ENCODE peak calls at places on chromosomes 6 and 20, in four cellular contexts. One of them, this sample, is unnamed.

GRCh38 chr6:166751051-166751595 is 124.1 kb upstream of the RPS6KA2 start:
- DNase-seq in GM12878: no peak
- DNase-seq in HepG2: no peak
- DNase-seq in H1: no peak
- DNase-seq in this sample: no peak

GRCh38 chr6:118876201-118876600 is 17.8 kb upstream of the ASF1A start:
- DNase-seq in HepG2: peak
- DNase-seq in GM12878: no peak
- DNase-seq in H1: no peak
- DNase-seq in this sample: no peak

GRCh38 chr6:105346052-105346451 is 56.8 kb downstream of the PREP start:
- DNase-seq in H1: no peak
- DNase-seq in GM12878: no peak
- DNase-seq in HepG2: peak
- DNase-seq in this sample: no peak

GRCh38 chr6:17927705-17928104 is 59.7 kb downstream of the KIF13A start:
- DNase-seq in HepG2: no peak
- DNase-seq in GM12878: no peak
- DNase-seq in H1: no peak
- DNase-seq in this sample: no peak

GRCh38 chr6:123380257-123380656 is 256.5 kb downstream of the TRDN start:
- DNase-seq in GM12878: no peak
- DNase-seq in HepG2: peak
- DNase-seq in H1: no peak
- DNase-seq in this sample: no peak

GRCh38 chr6:36697481-36697903 is at the start of gene RAB44:
- DNase-seq in HepG2: no peak
- DNase-seq in GM12878: no peak
- DNase-seq in H1: no peak
- DNase-seq in this sample: no peak

GRCh38 chr6:45787384-45787783 is 228.3 kb downstream of the CLIC5 start:
- DNase-seq in HepG2: no peak
- DNase-seq in H1: no peak
- DNase-seq in GM12878: no peak
- DNase-seq in this sample: no peak

GRCh38 chr6:145749632-145750031 is 14.3 kb upstream of the EPM2A start:
- DNase-seq in GM12878: no peak
- DNase-seq in H1: no peak
- DNase-seq in HepG2: peak
- DNase-seq in this sample: no peak

GRCh38 chr6:75409928-75410327 is 83.7 kb downstream of the FILIP1 start:
- DNase-seq in GM12878: no peak
- DNase-seq in HepG2: no peak
- DNase-seq in H1: no peak
- DNase-seq in this sample: no peak

GRCh38 chr6:74044417-74045096 is 348.6 kb downstream of the CD109 start:
- DNase-seq in H1: no peak
- DNase-seq in GM12878: no peak
- DNase-seq in HepG2: no peak
- DNase-seq in this sample: no peak

GRCh38 chr6:105921781-105922180 is 164.4 kb upstream of the PRDM1 start:
- DNase-seq in H1: no peak
- DNase-seq in GM12878: no peak
- DNase-seq in HepG2: no peak
- DNase-seq in this sample: no peak

GRCh38 chr20:37344506-37345338 is 1.2 kb upstream of the SRC start:
- DNase-seq in GM12878: no peak
- DNase-seq in H1: no peak
- DNase-seq in HepG2: peak
- DNase-seq in this sample: no peak

GRCh38 chr20:32004963-32005362 is 5.3 kb upstream of the CCM2L start:
- DNase-seq in HepG2: no peak
- DNase-seq in H1: no peak
- DNase-seq in GM12878: no peak
- DNase-seq in this sample: no peak

GRCh38 chr6:15574497-15574896 is 88.3 kb downstream of the DTNBP1 start:
- DNase-seq in HepG2: no peak
- DNase-seq in H1: no peak
- DNase-seq in GM12878: no peak
- DNase-seq in this sample: no peak

GRCh38 chr6:2791124-2792050 is 26.2 kb downstream of the WRNIP1 start:
- DNase-seq in GM12878: peak
- DNase-seq in HepG2: peak
- DNase-seq in H1: no peak
- DNase-seq in this sample: peak

GRCh38 chr6:80607814-80608391 is 501.4 kb downstream of the BCKDHB start:
- DNase-seq in H1: no peak
- DNase-seq in HepG2: no peak
- DNase-seq in GM12878: no peak
- DNase-seq in this sample: no peak

GRCh38 chr20:23228912-23229311 is 121.7 kb upstream of the NXT1 start:
- DNase-seq in GM12878: no peak
- DNase-seq in HepG2: no peak
- DNase-seq in H1: peak
- DNase-seq in this sample: no peak

GRCh38 chr20:24828992-24829648 is 119.9 kb upstream of the CST7 start:
- DNase-seq in GM12878: no peak
- DNase-seq in H1: no peak
- DNase-seq in HepG2: no peak
- DNase-seq in this sample: no peak

GRCh38 chr6:56842602-56843475 is 112.1 kb upstream of the BEND6 start:
- DNase-seq in HepG2: no peak
- DNase-seq in GM12878: no peak
- DNase-seq in H1: peak
- DNase-seq in this sample: peak

DNA sequence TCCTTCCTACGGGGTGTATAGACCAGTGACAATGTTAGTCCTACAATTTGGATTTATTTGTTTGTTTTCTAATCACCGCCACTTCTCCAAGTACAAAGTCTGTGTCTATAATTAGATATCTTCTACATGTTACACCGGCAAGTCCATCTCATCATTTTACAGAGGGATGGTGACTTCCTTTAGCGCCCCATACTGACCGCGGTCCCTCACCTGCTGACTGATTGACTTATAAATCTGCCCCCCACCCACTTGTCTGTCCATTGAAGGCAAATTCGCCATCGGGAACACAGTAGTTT is 8.9 kb upstream of the NR2E1 start:
- DNase-seq in H1: no peak
- DNase-seq in GM12878: no peak
- DNase-seq in HepG2: no peak
- DNase-seq in this sample: no peak
- TF ChIP-seq SUZ12 in H1: no peak
- TF ChIP-seq SUZ12 in GM12878: no peak
- TF ChIP-seq SUZ12 in HepG2: no peak
- TF ChIP-seq SUZ12 in this sample: no peak

DNA sequence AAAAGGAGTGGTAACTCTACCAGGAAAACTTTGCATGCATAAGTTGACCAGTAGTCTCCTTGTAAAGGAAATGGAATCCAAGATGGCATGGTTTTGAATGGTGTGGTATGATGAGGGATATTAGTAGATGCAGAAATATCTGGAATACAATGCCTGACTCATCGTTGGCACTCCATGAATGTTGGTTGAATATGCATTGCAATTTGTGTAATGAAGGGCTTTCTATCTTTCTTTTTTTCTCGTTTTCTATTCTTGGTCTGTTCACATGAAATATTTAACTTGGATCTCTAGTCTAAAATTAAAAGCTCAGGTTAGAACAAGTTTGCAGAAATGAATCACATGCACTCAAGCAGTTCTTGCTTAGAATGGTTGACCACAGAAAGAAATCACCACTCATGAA is 277.3 kb upstream of the PRND start:
- DNase-seq in HepG2: no peak
- DNase-seq in GM12878: no peak
- DNase-seq in H1: no peak
- DNase-seq in this sample: no peak
- TF ChIP-seq YY1 in HepG2: no peak
- TF ChIP-seq YY1 in GM12878: no peak
- TF ChIP-seq YY1 in H1: no peak
- TF ChIP-seq YY1 in this sample: no peak

DNA sequence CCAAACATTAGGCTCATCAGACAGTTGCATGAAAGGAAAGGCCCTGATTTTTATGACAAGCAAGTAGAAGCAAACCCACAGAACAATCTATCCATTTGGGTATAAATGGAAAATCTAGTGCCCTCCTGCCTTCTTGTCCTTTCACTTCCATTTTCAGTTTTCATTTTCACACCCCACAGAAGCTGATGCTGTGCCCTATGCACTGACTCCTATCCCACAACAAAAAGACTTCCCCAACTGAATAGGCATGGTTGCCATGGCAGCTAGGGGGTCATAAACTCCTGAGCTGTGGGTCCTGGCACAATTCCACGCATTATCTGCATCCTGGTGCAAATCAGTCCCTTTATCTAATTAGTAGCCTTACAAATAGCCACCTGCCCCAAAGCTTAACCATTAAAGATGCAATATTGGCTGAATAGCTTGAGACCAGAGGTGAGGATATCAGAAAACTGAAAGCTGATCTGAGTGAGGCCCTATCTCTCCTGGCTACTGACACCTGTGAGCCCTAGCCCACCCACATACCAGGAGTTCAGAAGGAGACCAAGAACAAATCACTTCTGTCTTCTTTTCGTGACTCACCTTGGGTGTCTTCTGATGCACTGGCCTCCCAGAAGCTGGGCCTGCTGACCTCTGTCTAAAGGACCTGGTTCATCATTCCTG is 34.9 kb upstream of the HEY2 start:
- DNase-seq in GM12878: peak
- DNase-seq in HepG2: no peak
- DNase-seq in H1: no peak
- DNase-seq in this sample: no peak
- TF ChIP-seq SUZ12 in GM12878: no peak
- TF ChIP-seq SUZ12 in HepG2: no peak
- TF ChIP-seq SUZ12 in H1: no peak
- TF ChIP-seq SUZ12 in this sample: no peak

DNA sequence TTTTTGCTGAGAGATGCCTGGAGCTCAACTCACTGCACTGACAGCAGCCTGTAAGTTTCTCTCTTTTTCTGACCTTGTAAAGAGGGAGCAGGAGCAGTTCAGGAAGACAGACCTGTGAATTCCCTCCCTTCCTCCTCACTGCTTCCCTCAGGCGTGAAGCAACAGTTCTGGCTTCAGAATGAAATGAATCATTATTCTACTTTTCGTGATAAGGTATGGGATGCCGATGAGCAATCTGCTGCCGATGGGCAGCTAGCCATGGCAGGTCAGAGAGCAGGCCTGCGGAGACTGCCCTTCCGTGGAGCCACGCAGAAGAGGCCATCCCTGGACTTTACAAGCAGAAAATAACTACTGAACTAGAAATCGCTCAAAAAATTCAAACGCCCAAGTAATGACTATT is 426.5 kb upstream of the RNF217 start:
- DNase-seq in HepG2: no peak
- DNase-seq in H1: no peak
- DNase-seq in GM12878: no peak
- DNase-seq in this sample: no peak
- TF ChIP-seq YY1 in HepG2: no peak
- TF ChIP-seq YY1 in H1: no peak
- TF ChIP-seq YY1 in GM12878: no peak
- TF ChIP-seq YY1 in this sample: no peak

GRCh38 chr6:158654960-158655485 is 5.2 kb downstream of the SYTL3 start:
- DNase-seq in H1: no peak
- DNase-seq in GM12878: no peak
- DNase-seq in HepG2: no peak
- DNase-seq in this sample: no peak
- TF ChIP-seq SUZ12 in H1: no peak
- TF ChIP-seq SUZ12 in GM12878: no peak
- TF ChIP-seq SUZ12 in HepG2: no peak
- TF ChIP-seq SUZ12 in this sample: no peak

GRCh38 chr6:157761926-157762325 is 61.1 kb upstream of the SNX9 start:
- DNase-seq in H1: no peak
- DNase-seq in HepG2: no peak
- DNase-seq in GM12878: no peak
- DNase-seq in this sample: no peak
- TF ChIP-seq YY1 in H1: no peak
- TF ChIP-seq YY1 in HepG2: no peak
- TF ChIP-seq YY1 in GM12878: no peak
- TF ChIP-seq YY1 in this sample: no peak

GRCh38 chr20:18056174-18057105 is 1.3 kb downstream of the OVOL2 start:
- DNase-seq in H1: peak
- DNase-seq in HepG2: no peak
- DNase-seq in GM12878: no peak
- DNase-seq in this sample: no peak
- TF ChIP-seq SUZ12 in H1: no peak
- TF ChIP-seq SUZ12 in HepG2: no peak
- TF ChIP-seq SUZ12 in GM12878: no peak
- TF ChIP-seq SUZ12 in this sample: peak

GRCh38 chr6:169866140-169866534 is 114.7 kb downstream of the ERMARD start:
- DNase-seq in H1: peak
- DNase-seq in GM12878: no peak
- DNase-seq in HepG2: no peak
- DNase-seq in this sample: no peak

GRCh38 chr6:169864148-169865030 is 113.0 kb downstream of the ERMARD start:
- DNase-seq in HepG2: no peak
- DNase-seq in H1: peak
- DNase-seq in GM12878: no peak
- DNase-seq in this sample: no peak

GRCh38 chr6:169866668-169867521 is 115.5 kb downstream of the ERMARD start:
- DNase-seq in H1: peak
- DNase-seq in GM12878: no peak
- DNase-seq in HepG2: no peak
- DNase-seq in this sample: no peak

GRCh38 chr6:169863710-169864109 is 112.3 kb downstream of the ERMARD start:
- DNase-seq in H1: peak
- DNase-seq in HepG2: no peak
- DNase-seq in GM12878: no peak
- DNase-seq in this sample: no peak

DNA sequence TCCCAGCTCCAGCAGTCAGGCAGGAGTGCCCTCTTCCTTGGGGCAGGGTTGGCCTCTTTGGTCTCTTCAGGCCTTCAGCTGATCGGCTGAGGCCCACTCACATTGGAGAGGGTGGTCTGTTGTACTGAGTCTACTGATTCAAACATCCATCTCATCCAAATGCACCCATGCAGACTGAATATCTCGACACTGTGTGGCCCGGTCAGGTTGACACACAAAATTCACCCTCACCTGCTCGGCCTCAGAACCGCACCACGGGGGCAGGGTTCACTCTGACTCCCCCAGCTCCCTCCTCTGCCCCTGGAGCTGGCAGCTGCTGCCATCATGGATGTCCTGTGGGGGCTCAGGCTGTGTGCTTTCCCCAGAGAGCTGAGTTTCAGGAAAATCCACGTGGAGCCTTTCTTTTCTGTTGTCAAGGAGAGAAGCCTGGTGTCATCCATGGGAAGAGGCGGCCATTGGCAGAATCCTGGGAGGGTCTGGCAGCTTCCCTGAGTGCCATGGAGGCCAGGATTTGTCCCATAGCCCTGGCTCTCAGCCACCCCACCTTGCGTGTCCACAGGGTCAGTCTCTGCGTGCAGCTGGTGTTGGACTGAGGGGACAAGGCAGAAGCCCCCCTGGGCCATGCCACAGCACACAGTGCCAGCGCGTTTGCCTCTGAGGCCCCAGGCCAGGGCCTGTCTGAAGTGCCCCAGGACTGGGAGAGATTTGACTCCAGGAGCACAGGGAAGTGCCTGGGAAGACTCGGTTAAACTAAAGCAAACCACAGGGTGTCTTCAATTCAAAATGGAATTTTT is 114.1 kb downstream of the ERMARD start:
- DNase-seq in HepG2: no peak
- DNase-seq in GM12878: no peak
- DNase-seq in H1: peak
- DNase-seq in this sample: no peak
- TF ChIP-seq YY1 in HepG2: no peak
- TF ChIP-seq YY1 in GM12878: no peak
- TF ChIP-seq YY1 in H1: no peak
- TF ChIP-seq YY1 in this sample: no peak

This sample was measured in NT2/D1.